ENCODE peak calls at places on chromosomes 4 and X, in ten cellular contexts. F, I, G, U, C, A, V, R, H and S are unnamed samples.
A peak's percentile ranks its signal among the peaks of the same experiment; 100 is the strongest.

GRCh38 chr4:117768610-117769009 is 265.7 kb upstream of the NDST3 start:
- DNase-seq in F (no peak), I (no peak), G (no peak), U (no peak), C (no peak), A (no peak), V (no peak), R (no peak), H (no peak), S (no peak)

GRCh38 chr4:152451496-152451895 is 84.4 kb downstream of the FBXW7 start:
- DNase-seq in F (no peak), I (no peak), G (no peak), U (no peak), C (no peak), A (no peak), V (no peak), R (no peak), H (no peak), S (no peak)

GRCh38 chr4:109701566-109702399 is 1.5 kb downstream of the CASP6 start:
- DNase-seq in F (no peak), I (no peak), G (peak; percentile 9), U (peak; percentile 92), C (peak; percentile 21), A (no peak), V (peak; percentile 68), R (peak; percentile 27), H (no peak), S (peak; percentile 39)

GRCh38 chr4:74038161-74039064 is at the start of gene CXCL3:
- DNase-seq in F (no peak), I (peak; percentile 40), G (peak; percentile 94), U (peak; percentile 67), C (peak; percentile 78), A (peak; percentile 40), V (peak; percentile 95), R (no peak), H (peak; percentile 36), S (peak; percentile 67)

GRCh38 chr4:123479944-123480343 is 83.3 kb downstream of the SPRY1 start:
- DNase-seq in F (no peak), I (peak; percentile 10), G (peak; percentile 36), U (no peak), C (peak; percentile 62), A (no peak), V (no peak), R (no peak), H (no peak), S (no peak)

GRCh38 chr4:72567821-72568620 is 1.0 kb downstream of the ADAMTS3 start:
- DNase-seq in F (peak; percentile 76), I (peak; percentile 77), G (peak; percentile 82), U (peak; percentile 99), C (peak; percentile 96), A (peak; percentile 93), V (peak; percentile 30), R (peak; percentile 98), H (peak; percentile 69), S (peak; percentile 54)

GRCh38 chrX:132843387-132843786 is 115.0 kb downstream of the HS6ST2 start:
- DNase-seq in F (no peak), I (no peak), G (no peak), U (peak; percentile 14), C (no peak), A (no peak), V (no peak), R (no peak), H (no peak), S (no peak)

GRCh38 chr4:160831165-160831922 is 1332.5 kb downstream of the FSTL5 start:
- DNase-seq in F (no peak), I (no peak), G (no peak), U (no peak), C (peak; percentile 58), A (no peak), V (no peak), R (peak; percentile 21), H (no peak), S (no peak)

GRCh38 chrX:73446831-73447230 is at the start of gene CDX4:
- DNase-seq in F (no peak), I (no peak), G (no peak), U (peak; percentile 46), C (no peak), A (no peak), V (no peak), R (no peak), H (no peak), S (no peak)

GRCh38 chr4:78155616-78156105 is 98.5 kb downstream of the FRAS1 start:
- DNase-seq in F (no peak), I (no peak), G (no peak), U (no peak), C (no peak), A (peak; percentile 70), V (no peak), R (no peak), H (no peak), S (no peak)

GRCh38 chr4:38730830-38731646 is 51.8 kb downstream of the TLR10 start:
- DNase-seq in F (peak; percentile 48), I (peak; percentile 94), G (peak; percentile 86), U (peak; percentile 84), C (peak; percentile 73), A (peak; percentile 96), V (peak; percentile 93), R (peak; percentile 66), H (peak; percentile 82), S (peak; percentile 73)

GRCh38 chrX:103540145-103540544 is 20.9 kb upstream of the RAB40A start:
- DNase-seq in F (no peak), I (peak; percentile 58), G (peak; percentile 43), U (no peak), C (peak; percentile 51), A (peak; percentile 49), V (no peak), R (no peak), H (no peak), S (no peak)

GRCh38 chr4:88938138-88938537 is 118.8 kb downstream of the FAM13A start:
- DNase-seq in F (no peak), I (peak; percentile 96), G (peak; percentile 93), U (peak; percentile 53), C (peak; percentile 80), A (peak; percentile 94), V (no peak), R (no peak), H (no peak), S (peak; percentile 21)

GRCh38 chr4:6364581-6364980 is 94.9 kb downstream of the WFS1 start:
- DNase-seq in F (no peak), I (no peak), G (no peak), U (no peak), C (no peak), A (no peak), V (no peak), R (no peak), H (no peak), S (no peak)
- H3K9ac ChIP-seq in F (no peak overlapping the region), I (no peak overlapping the region), G (no peak overlapping the region), U (no peak overlapping the region), C (no peak overlapping the region), A (no peak overlapping the region), V (no peak overlapping the region), R (no peak overlapping the region), H (no peak overlapping the region), S (no peak overlapping the region)

GRCh38 chr4:37687175-37687525 is 974 bp upstream of the RELL1 start:
- DNase-seq in F (no peak), I (no peak), G (no peak), U (no peak), C (no peak), A (no peak), V (no peak), R (no peak), H (no peak), S (no peak)
- H3K4me3 ChIP-seq in F (peak overlapping the region; percentile 37), I (peak overlapping the region; percentile 50), G (peak overlapping the region; percentile 87), U (no peak overlapping the region), C (peak overlapping the region; percentile 71), A (peak overlapping the region; percentile 64), V (peak overlapping the region; percentile 40), R (peak overlapping the region; percentile 95), H (peak overlapping the region; percentile 64), S (peak overlapping the region; percentile 57)

GRCh38 chrX:35351795-35352483 is 409.3 kb downstream of the FAM47B start:
- DNase-seq in F (no peak), I (no peak), G (no peak), U (no peak), C (no peak), A (no peak), V (no peak), R (no peak), H (no peak), S (no peak)

GRCh38 chrX:35351212-35351611 is 408.6 kb downstream of the FAM47B start:
- DNase-seq in F (no peak), I (no peak), G (peak; percentile 95), U (no peak), C (no peak), A (no peak), V (no peak), R (no peak), H (no peak), S (no peak)
- H3K9ac ChIP-seq in F (no peak overlapping the region), I (no peak overlapping the region), G (no peak overlapping the region), U (no peak overlapping the region), C (no peak overlapping the region), A (no peak overlapping the region), V (no peak overlapping the region), R (no peak overlapping the region), H (no peak overlapping the region), S (no peak overlapping the region)

GRCh38 chr4:146439999-146440398 is 81.7 kb downstream of the SLC10A7 start:
- DNase-seq in F (no peak), I (no peak), G (no peak), U (peak; percentile 40), C (no peak), A (no peak), V (no peak), R (no peak), H (no peak), S (no peak)

GRCh38 chr4:146435962-146436361 is 85.8 kb downstream of the SLC10A7 start:
- DNase-seq in F (no peak), I (no peak), G (no peak), U (no peak), C (no peak), A (no peak), V (no peak), R (no peak), H (peak; percentile 19), S (no peak)

GRCh38 chr4:146437778-146438177 is 84.0 kb downstream of the SLC10A7 start:
- DNase-seq in F (no peak), I (no peak), G (no peak), U (no peak), C (no peak), A (no peak), V (no peak), R (no peak), H (no peak), S (peak; percentile 62)

GRCh38 chr4:146439437-146439836 is 82.3 kb downstream of the SLC10A7 start:
- DNase-seq in F (no peak), I (no peak), G (no peak), U (no peak), C (no peak), A (no peak), V (no peak), R (no peak), H (no peak), S (no peak)

DNA sequence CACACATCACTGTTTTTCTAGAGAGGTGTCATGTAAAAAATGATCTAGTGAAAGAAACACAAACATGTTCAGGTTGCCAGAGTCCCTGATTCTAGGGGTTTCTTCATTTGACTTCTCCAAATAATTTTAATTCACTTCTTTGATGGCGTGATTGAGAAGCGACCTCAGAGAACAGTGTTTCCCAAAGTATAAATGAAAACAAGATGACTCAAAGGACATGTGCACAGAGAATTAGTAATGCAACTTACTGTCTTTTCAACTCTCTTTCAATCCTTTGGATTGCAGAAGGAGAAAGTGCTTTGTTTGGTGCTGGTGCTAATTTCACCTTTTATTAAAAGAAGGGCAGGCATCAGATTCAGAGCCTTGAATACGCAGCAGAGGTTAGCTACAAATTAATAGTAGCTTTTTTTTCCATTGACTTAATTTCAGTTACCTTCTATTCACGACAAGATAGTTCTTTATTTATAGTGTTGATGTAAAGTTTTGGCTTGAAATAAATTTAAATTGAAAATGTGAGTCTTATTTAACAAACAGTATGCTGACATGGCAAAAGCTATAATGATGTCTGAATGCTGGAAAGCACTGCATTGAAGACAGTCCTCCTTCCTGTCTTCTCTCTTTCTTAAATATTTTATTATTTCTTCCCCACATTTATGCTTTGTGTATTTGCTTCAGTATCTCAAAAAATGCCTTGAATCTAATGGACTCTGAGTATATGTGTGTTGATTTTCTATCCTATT is 85.1 kb downstream of the SLC10A7 start:
- DNase-seq in F (no peak), I (peak; percentile 16), G (no peak), U (no peak), C (no peak), A (peak; percentile 8), V (no peak), R (no peak), H (no peak), S (peak; percentile 6)
- H3K4me3 ChIP-seq in F (no peak overlapping the region), I (no peak overlapping the region), G (no peak overlapping the region), U (no peak overlapping the region), C (no peak overlapping the region), A (no peak overlapping the region), V (no peak overlapping the region), R (no peak overlapping the region), H (no peak overlapping the region), S (no peak overlapping the region)